ENCODE peak calls at places on chromosomes 7 and 10, in four cellular contexts. One of them, this sample, is unnamed.

GRCh38 chr10:89837173-89838001 is 136.0 kb downstream of the KIF20B start:
- DNase-seq in GM23338: peak
- DNase-seq in NCI-H524: no peak
- DNase-seq in Calu3: peak
- DNase-seq in this sample: peak

GRCh38 chr7:22563115-22563514 is 63.1 kb upstream of the STEAP1B start:
- DNase-seq in Calu3: peak
- DNase-seq in NCI-H524: no peak
- DNase-seq in GM23338: no peak
- DNase-seq in this sample: no peak

GRCh38 chr10:57988964-57989363 is 278.7 kb downstream of the IPMK start:
- DNase-seq in Calu3: no peak
- DNase-seq in GM23338: no peak
- DNase-seq in NCI-H524: no peak
- DNase-seq in this sample: no peak

GRCh38 chr7:117892821-117893220 is 19.6 kb upstream of the CTTNBP2 start:
- DNase-seq in GM23338: no peak
- DNase-seq in NCI-H524: peak
- DNase-seq in Calu3: no peak
- DNase-seq in this sample: no peak

GRCh38 chr7:129914536-129915272 is 38.1 kb downstream of the UBE2H start:
- DNase-seq in NCI-H524: no peak
- DNase-seq in GM23338: no peak
- DNase-seq in Calu3: no peak
- DNase-seq in this sample: no peak

GRCh38 chr7:22193361-22194016 is 163.5 kb downstream of the RAPGEF5 start:
- DNase-seq in NCI-H524: peak
- DNase-seq in Calu3: no peak
- DNase-seq in GM23338: peak
- DNase-seq in this sample: no peak

GRCh38 chr10:117535752-117536358 is 6.7 kb upstream of the EMX2 start:
- DNase-seq in GM23338: no peak
- DNase-seq in Calu3: no peak
- DNase-seq in NCI-H524: no peak
- DNase-seq in this sample: no peak

GRCh38 chr7:131123991-131124629 is 203.6 kb upstream of the MKLN1 start:
- DNase-seq in NCI-H524: no peak
- DNase-seq in Calu3: no peak
- DNase-seq in GM23338: no peak
- DNase-seq in this sample: no peak

GRCh38 chr10:43649149-43649523 is 455 bp upstream of the ZNF32 start:
- DNase-seq in GM23338: no peak
- DNase-seq in Calu3: no peak
- DNase-seq in NCI-H524: no peak
- DNase-seq in this sample: no peak

GRCh38 chr10:112724404-112724991 is 225.5 kb upstream of the TCF7L2 start:
- DNase-seq in GM23338: no peak
- DNase-seq in Calu3: no peak
- DNase-seq in NCI-H524: peak
- DNase-seq in this sample: no peak

GRCh38 chr7:51300762-51301674 is 15.6 kb downstream of the COBL start:
- DNase-seq in GM23338: no peak
- DNase-seq in NCI-H524: no peak
- DNase-seq in Calu3: no peak
- DNase-seq in this sample: no peak

GRCh38 chr7:26688388-26688787 is 176.0 kb downstream of the SKAP2 start:
- DNase-seq in GM23338: no peak
- DNase-seq in Calu3: no peak
- DNase-seq in NCI-H524: no peak
- DNase-seq in this sample: no peak

GRCh38 chr7:139958599-139959380 is 104.0 kb downstream of the PARP12 start:
- DNase-seq in Calu3: no peak
- DNase-seq in NCI-H524: no peak
- DNase-seq in GM23338: no peak
- DNase-seq in this sample: no peak

This sample was measured in naive thymus-derived CD4-positive, alpha-beta T cell.